ENCODE peak calls at places on chromosome 5, in six cellular contexts. Q, K, C, X, P and H are unnamed samples.

GRCh38 chr5:171957591-171958251 is 48.7 kb downstream of the FBXW11 start:
- DNase-seq in K (no peak), X (no peak), C (peak), Q (no peak), P (no peak), H (no peak)

GRCh38 chr5:168104811-168105481 is 186.5 kb upstream of the WWC1 start:
- DNase-seq in Q (no peak), X (no peak), K (no peak), P (no peak), C (no peak), H (no peak)

GRCh38 chr5:31614147-31615030 is 24.5 kb upstream of the PDZD2 start:
- DNase-seq in C (no peak), P (no peak), X (no peak), K (no peak), Q (no peak), H (peak)

GRCh38 chr5:5665225-5666075 is 243.0 kb downstream of the ICE1 start:
- DNase-seq in K (peak), Q (no peak), X (peak), P (no peak), C (no peak), H (peak)

GRCh38 chr5:72849546-72849945 is 33.1 kb downstream of the TNPO1 start:
- DNase-seq in K (peak), C (no peak), P (no peak), X (no peak), Q (no peak), H (no peak)

GRCh38 chr5:109833946-109834345 is 144.2 kb downstream of the MAN2A1 start:
- DNase-seq in X (no peak), P (no peak), Q (no peak), C (no peak), K (no peak), H (peak)

GRCh38 chr5:27472000-27472763 is 433.8 kb upstream of the CDH9 start:
- DNase-seq in P (no peak), Q (no peak), K (peak), C (no peak), X (peak), H (no peak)

GRCh38 chr5:33711094-33711670 is 180.6 kb downstream of the ADAMTS12 start:
- DNase-seq in Q (no peak), K (no peak), P (no peak), C (no peak), X (no peak), H (no peak)

GRCh38 chr5:22780756-22781155 is 72.4 kb downstream of the CDH12 start:
- DNase-seq in C (no peak), Q (no peak), K (no peak), X (no peak), P (no peak), H (no peak)

GRCh38 chr5:66891184-66891925 is 295.2 kb downstream of the MAST4 start:
- DNase-seq in P (no peak), K (peak), C (peak), Q (no peak), X (peak), H (peak)

GRCh38 chr5:53481887-53482716 is 1.7 kb downstream of the FST start:
- DNase-seq in K (peak), C (peak), P (peak), X (peak), Q (no peak), H (peak)

GRCh38 chr5:97297063-97297715 is 114.1 kb upstream of the RIOK2 start:
- DNase-seq in C (no peak), Q (no peak), X (peak), P (no peak), K (peak), H (peak)

GRCh38 chr5:143065185-143065584 is 295.0 kb downstream of the ARHGAP26 start:
- DNase-seq in K (peak), Q (no peak), P (no peak), X (no peak), C (no peak), H (peak)

GRCh38 chr5:89374144-89374784 is 491.3 kb upstream of the MEF2C start:
- DNase-seq in C (no peak), K (no peak), Q (no peak), P (no peak), X (no peak), H (peak)

GRCh38 chr5:4191703-4192102 is 596.1 kb downstream of the IRX1 start:
- DNase-seq in C (no peak), Q (no peak), K (no peak), X (no peak), P (peak), H (no peak)

GRCh38 chr5:141841376-141841775 is 36.8 kb downstream of the PCDH1 start:
- DNase-seq in C (no peak), P (no peak), X (no peak), Q (no peak), K (no peak), H (no peak)

GRCh38 chr5:617896-618295 is 5.8 kb downstream of the CEP72 start:
- DNase-seq in X (no peak), Q (no peak), C (no peak), K (no peak), P (peak), H (no peak)

GRCh38 chr5:95113489-95113888 is 171.4 kb downstream of the MCTP1 start:
- DNase-seq in C (no peak), Q (no peak), P (no peak), X (no peak), K (peak), H (peak)

GRCh38 chr5:82760856-82761255 is 316.3 kb downstream of the TMEM167A start:
- DNase-seq in C (no peak), Q (no peak), P (no peak), K (no peak), X (no peak), H (no peak)

GRCh38 chr5:154722936-154723335 is 32.2 kb upstream of the LARP1 start:
- DNase-seq in P (no peak), X (no peak), C (no peak), Q (no peak), K (no peak), H (no peak)

GRCh38 chr5:37308796-37309195 is 59.6 kb upstream of the CPLANE1 start:
- DNase-seq in X (no peak), C (no peak), Q (no peak), K (peak), P (no peak), H (no peak)

GRCh38 chr5:6125781-6126180 is 252.6 kb downstream of the MED10 start:
- DNase-seq in K (no peak), Q (no peak), P (no peak), X (no peak), C (no peak), H (no peak)

GRCh38 chr5:64108674-64109073 is 57.0 kb upstream of the RNF180 start:
- DNase-seq in K (no peak), Q (no peak), X (no peak), C (no peak), P (no peak), H (no peak)

GRCh38 chr5:177087707-177088005 is 941 bp downstream of the FGFR4 start:
- DNase-seq in X (no peak), C (no peak), K (no peak), Q (no peak), P (no peak), H (no peak)
- H3K27ac ChIP-seq in X (no peak), C (peak), K (no peak), Q (no peak), P (no peak), H (no peak)

DNA sequence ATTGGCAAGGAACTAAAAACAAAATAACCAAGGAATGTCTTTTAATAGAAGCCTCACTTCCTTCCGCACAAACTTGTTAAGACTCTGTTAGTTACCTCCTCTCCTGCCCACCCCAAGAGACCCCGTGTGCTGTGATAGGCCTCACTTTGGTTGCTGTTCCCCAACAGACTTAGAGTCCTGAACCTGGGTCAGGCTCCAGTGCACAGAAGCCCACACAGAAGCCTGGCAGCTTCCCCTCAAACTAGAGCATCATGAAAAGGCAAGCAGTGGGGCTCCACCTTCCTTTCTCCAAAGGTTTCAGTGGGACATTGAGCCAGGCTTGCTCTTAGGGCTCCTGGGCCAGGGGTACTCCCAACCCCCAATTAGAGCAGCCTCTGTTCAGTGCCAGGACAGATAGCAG is 230.5 kb downstream of the ESM1 start:
- DNase-seq in Q (no peak), P (no peak), K (no peak), X (no peak), C (no peak), H (no peak)
- H3K27ac ChIP-seq in Q (no peak), P (no peak), K (no peak), X (no peak), C (no peak), H (peak)

DNA sequence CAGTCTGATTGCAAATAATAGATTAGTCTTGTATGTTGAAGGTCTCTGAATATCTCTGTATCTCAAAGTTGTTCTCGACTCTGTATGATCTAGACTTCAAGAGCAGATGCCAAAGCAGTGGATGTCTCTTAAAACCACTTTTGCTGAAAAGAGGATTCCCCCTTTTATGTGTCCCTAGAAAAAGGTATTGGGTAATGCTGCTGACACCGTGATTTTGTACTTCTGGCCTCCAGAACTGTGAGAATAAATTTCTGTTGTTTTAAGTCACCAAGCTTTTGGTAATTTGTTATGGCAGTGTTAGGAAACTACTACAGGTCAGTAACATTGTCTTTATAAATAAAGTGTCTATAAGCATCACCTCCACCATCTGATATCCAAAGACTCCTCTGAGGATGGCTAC is 85.3 kb upstream of the PIK3R1 start:
- DNase-seq in K (no peak), P (no peak), X (no peak), C (no peak), Q (no peak), H (no peak)
- H3K27ac ChIP-seq in K (no peak), P (no peak), X (no peak), C (no peak), Q (no peak), H (no peak)

DNA sequence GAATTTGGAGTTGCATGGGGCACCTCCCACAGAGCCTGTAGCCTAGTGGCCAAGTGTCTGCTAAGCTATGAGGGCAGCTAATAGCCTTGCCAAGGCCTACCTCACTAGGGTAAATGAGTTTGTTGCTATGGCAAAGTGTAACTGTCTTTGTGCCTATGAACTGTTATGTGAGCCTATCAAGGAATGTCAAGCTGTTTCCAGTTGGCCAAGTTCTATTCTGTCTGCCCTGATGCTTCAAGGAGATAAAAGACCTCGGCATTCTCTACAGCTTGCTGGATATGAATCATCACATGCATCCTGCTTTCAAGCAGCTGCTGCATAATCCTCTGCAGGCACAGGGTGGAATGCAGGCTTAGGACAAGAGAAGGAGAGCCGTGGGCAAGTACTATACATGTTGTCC is 69.8 kb upstream of the CCDC112 start:
- DNase-seq in C (peak), Q (no peak), P (no peak), K (peak), X (peak), H (peak)
- H3K27ac ChIP-seq in C (no peak), Q (no peak), P (no peak), K (peak), X (no peak), H (peak)

DNA sequence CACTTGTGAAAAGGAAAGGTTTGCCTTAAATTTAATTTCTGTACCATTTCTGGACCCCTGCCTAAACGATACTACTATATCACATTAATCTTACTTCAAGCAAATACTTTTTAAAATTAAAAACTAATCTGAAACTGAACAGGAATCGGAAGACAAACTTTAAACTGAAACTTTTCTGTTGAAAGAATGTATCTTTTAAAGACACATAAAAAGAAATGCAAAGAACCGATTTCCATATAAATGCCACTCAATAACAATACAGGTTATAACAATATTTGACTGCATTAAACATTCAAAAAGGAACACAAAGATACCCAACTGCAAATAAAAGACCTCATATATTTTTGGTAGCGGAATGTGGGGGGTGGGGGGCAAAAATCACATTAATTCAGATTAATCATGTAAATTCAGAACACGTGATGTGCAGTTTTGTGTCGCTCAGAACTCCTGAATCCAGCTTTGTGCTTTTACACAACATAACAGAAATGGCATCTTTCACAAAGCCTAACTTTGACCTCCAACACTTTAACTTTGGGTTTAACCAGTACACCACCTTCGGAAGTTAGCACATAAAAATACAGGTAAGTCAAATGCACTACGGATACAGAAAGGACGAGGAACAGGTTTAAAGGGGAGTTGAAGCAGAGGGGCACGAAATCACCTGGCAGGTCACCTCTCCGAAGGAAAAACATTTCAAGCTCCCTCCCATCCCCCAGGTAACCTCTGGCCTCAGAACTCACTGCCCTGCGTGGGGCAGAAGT is 912 bp downstream of the LIFR start:
- DNase-seq in P (no peak), Q (no peak), C (no peak), K (peak), X (no peak), H (no peak)
- H3K27ac ChIP-seq in P (peak), Q (peak), C (peak), K (no peak), X (peak), H (no peak)

GRCh38 chr5:79512692-79513518 is 1.0 kb downstream of the HOMER1 start:
- DNase-seq in X (peak), C (no peak), P (no peak), Q (no peak), K (peak), H (no peak)
- H3K27ac ChIP-seq in X (peak), C (no peak), P (peak), Q (peak), K (peak), H (peak)

GRCh38 chr5:149348463-149348862 is 3.2 kb downstream of the GRPEL2 start:
- DNase-seq in K (no peak), X (no peak), Q (no peak), C (no peak), P (no peak), H (no peak)

GRCh38 chr5:149341846-149342245 is 3.5 kb upstream of the GRPEL2 start:
- DNase-seq in K (no peak), X (no peak), C (no peak), P (no peak), Q (no peak), H (no peak)

GRCh38 chr5:149345147-149345891 is at the start of gene GRPEL2:
- DNase-seq in P (peak), Q (peak), K (peak), C (peak), X (peak), H (peak)

GRCh38 chr5:149349382-149349781 is 4.1 kb downstream of the GRPEL2 start:
- DNase-seq in Q (no peak), X (no peak), K (no peak), C (no peak), P (no peak), H (no peak)

DNA sequence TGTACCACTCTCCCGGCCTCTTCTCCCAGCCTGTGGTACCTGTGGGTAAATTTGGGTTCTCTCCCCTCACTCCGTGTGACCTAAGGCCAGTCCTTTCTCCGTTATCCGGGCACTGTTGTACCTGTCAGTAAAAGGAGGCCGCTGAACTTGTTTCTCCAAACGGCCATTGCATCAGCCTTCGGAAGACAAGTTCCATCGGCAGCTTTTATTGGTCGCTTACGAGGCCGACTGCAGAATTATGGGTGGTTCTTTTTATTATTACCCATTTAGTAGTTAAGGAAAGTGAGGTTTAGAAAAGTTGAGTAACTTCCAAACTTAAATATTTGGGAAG is 558 bp downstream of the GRPEL2 start:
- DNase-seq in Q (no peak), P (no peak), C (no peak), X (peak), K (peak), H (peak)
- H3K27ac ChIP-seq in Q (peak), P (no peak), C (peak), X (peak), K (peak), H (peak)

DNA sequence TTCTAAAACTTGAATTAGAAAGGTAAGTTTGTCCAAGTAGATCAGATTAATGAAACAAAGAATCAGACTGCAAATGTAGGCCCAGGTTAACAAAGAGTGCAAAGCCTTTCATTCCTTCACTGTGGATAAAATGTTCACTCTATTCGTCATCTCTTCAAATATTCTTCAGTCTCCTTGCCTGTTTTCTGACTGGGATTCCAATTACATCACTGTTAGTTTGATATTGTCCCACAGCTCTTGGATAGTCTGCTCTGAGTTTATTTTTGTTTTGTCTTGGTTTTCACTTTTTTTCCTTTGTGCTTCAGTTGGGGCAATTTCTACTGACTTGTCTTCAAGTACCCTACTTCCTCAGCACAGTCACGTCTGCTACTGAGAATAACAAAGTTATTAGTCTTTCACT is 38.5 kb upstream of the GZMA start:
- DNase-seq in C (no peak), K (peak), P (no peak), X (no peak), Q (no peak), H (peak)
- H3K27ac ChIP-seq in C (no peak), K (peak), P (no peak), X (no peak), Q (no peak), H (peak)

DNA sequence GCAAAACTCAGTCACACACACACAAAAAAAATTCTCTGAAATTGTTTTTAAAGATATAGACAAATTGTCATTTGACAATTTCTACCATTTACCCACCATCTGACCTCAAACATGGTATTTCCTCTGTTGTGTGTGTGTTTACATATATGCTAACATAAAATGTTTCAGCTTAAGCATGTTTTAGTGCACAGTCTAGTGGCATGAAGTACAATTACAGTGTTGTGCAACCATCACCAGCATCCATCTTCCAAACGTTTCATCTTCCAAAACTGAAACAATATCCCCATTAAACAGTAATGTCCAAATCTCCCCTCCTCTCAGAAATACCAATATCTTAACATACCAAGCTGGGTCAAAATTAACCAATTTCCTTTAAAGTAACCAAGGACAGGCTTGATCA is 65.2 kb downstream of the MYO10 start:
- DNase-seq in K (no peak), P (no peak), C (no peak), X (no peak), Q (no peak), H (no peak)
- H3K27ac ChIP-seq in K (peak), P (no peak), C (no peak), X (peak), Q (no peak), H (peak)

GRCh38 chr5:35129276-35129675 is 81.5 kb upstream of the AGXT2 start:
- DNase-seq in Q (no peak), X (peak), P (no peak), K (peak), C (no peak), H (peak)

GRCh38 chr5:35133186-35133585 is 85.4 kb upstream of the AGXT2 start:
- DNase-seq in Q (no peak), C (no peak), X (no peak), P (no peak), K (peak), H (no peak)

GRCh38 chr5:35131723-35132122 is 84.0 kb upstream of the AGXT2 start:
- DNase-seq in P (no peak), K (peak), C (no peak), X (no peak), Q (no peak), H (peak)

GRCh38 chr5:35127006-35127405 is 79.3 kb upstream of the AGXT2 start:
- DNase-seq in X (no peak), K (no peak), C (no peak), Q (no peak), P (no peak), H (no peak)

DNA sequence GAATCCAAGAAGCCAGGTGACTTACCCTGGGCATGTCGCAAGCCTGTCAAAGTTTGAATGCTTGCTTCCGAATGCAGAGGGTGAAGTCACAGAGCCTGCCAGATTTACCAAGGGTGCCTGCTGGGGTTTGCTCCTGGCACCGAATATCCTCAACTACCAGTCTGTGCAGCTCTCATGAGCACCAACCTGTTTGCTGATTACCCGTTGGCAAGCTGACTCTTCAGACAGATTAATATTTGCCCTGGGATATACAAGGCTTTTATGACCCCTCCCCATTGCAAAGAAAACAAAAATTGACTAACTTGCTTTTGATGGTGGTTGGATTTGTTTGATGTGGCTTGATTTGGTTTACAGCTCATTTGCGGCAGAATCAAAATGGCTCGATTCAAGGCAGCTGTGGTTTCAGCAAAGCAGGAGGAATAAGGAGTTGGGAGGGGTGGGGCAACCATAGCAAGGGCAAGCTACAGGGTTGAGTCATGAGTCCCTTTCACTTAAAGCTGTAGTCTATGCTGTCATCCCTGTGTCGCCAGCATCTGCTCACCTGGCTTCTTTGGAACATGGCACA is 82.3 kb upstream of the AGXT2 start:
- DNase-seq in K (peak), P (no peak), X (peak), C (no peak), Q (no peak), H (peak)
- H3K27ac ChIP-seq in K (peak), P (no peak), X (no peak), C (no peak), Q (no peak), H (no peak)